ENCODE peak calls at places on chromosomes 2 and 18, in five cellular contexts. K is activated CD4-positive, alpha-beta T cell treated with anti-CD3 and anti-CD28 coated beads, Interleukin-2, amount 10 ng/mL, durations not matched to agents 24 days and 14 days; J is cardiac septum; Z is A172; T is stimulated activated CD4-positive, alpha-beta T cell treated with anti-CD3 and anti-CD28 coated beads, Interleukin-2, amount 100 ng/mL, for 48 hours. Q is an unnamed sample.

GRCh38 chr18:63131944-63132818 is 187.4 kb downstream of the BCL2 start:
- DNase-seq in K (no peak), J (no peak), Z (no peak), T (no peak), Q (no peak)

GRCh38 chr18:59996370-59996966 is 96.7 kb downstream of the PMAIP1 start:
- DNase-seq in K (peak), J (no peak), Z (peak), T (peak), Q (no peak)

GRCh38 chr18:67302043-67302442 is 214.5 kb downstream of the DSEL start:
- DNase-seq in K (no peak), J (no peak), Z (peak), T (no peak), Q (no peak)

GRCh38 chr2:67216881-67217280 is 180.3 kb upstream of the ETAA1 start:
- DNase-seq in K (no peak), J (no peak), Z (no peak), T (no peak), Q (no peak)

GRCh38 chr2:109403841-109404201 is 209.9 kb downstream of the SEPTIN10 start:
- DNase-seq in K (no peak), J (no peak), Z (no peak), T (no peak), Q (no peak)

GRCh38 chr2:206392118-206392517 is 51.2 kb upstream of the ADAM23 start:
- DNase-seq in K (peak), J (no peak), Z (peak), T (peak), Q (no peak)

GRCh38 chr2:172305066-172305465 is 122.3 kb upstream of the ITGA6 start:
- DNase-seq in K (no peak), J (no peak), Z (peak), T (no peak), Q (no peak)

GRCh38 chr2:72155737-72156136 is 8.1 kb upstream of the CYP26B1 start:
- DNase-seq in K (no peak), J (peak), Z (no peak), T (no peak), Q (no peak)

GRCh38 chr2:106065268-106065982 is 128.7 kb downstream of the UXS1 start:
- DNase-seq in K (no peak), J (no peak), Z (no peak), T (no peak), Q (no peak)

GRCh38 chr18:49016648-49017539 is 66.1 kb upstream of the SMAD7 start:
- DNase-seq in K (no peak), J (peak), Z (peak), T (no peak), Q (no peak)

GRCh38 chr2:40317756-40318155 is 134.1 kb downstream of the SLC8A1 start:
- DNase-seq in K (no peak), J (no peak), Z (no peak), T (no peak), Q (no peak)

GRCh38 chr2:227545990-227546389 is 52.7 kb upstream of the SCYGR2 start:
- DNase-seq in K (peak), J (no peak), Z (peak), T (no peak), Q (peak)

GRCh38 chr2:168730391-168730790 is 72.0 kb upstream of the NOSTRIN start:
- DNase-seq in K (no peak), J (no peak), Z (peak), T (no peak), Q (no peak)

GRCh38 chr2:205931388-205931787 is 154.6 kb downstream of the INO80D start:
- DNase-seq in K (no peak), J (no peak), Z (no peak), T (no peak), Q (no peak)

GRCh38 chr2:113124181-113124961 is 3.0 kb upstream of the IL1RN start:
- DNase-seq in K (no peak), J (no peak), Z (peak), T (no peak), Q (no peak)

GRCh38 chr2:138902239-138902871 is 122.2 kb upstream of the NXPH2 start:
- DNase-seq in K (peak), J (no peak), Z (no peak), T (no peak), Q (no peak)

GRCh38 chr2:235737840-235738239 is 244.0 kb downstream of the AGAP1 start:
- DNase-seq in K (no peak), J (no peak), Z (no peak), T (no peak), Q (no peak)

GRCh38 chr2:105111365-105112150 is 73.7 kb downstream of the MRPS9 start:
- DNase-seq in K (no peak), J (no peak), Z (no peak), T (no peak), Q (no peak)

GRCh38 chr2:191645807-191646611 is 31.9 kb upstream of the NABP1 start:
- DNase-seq in K (peak), J (no peak), Z (no peak), T (no peak), Q (no peak)

GRCh38 chr18:21458322-21458721 is 142.2 kb downstream of the ESCO1 start:
- DNase-seq in K (no peak), J (no peak), Z (no peak), T (no peak), Q (no peak)

Q was measured in stimulated activated effector memory CD8-positive, alpha-beta T cell treated with anti-CD3 and anti-CD28 coated beads, Interleukin-12 subunit alpha, Interleukin-12 subunit beta, amount 100 ng/mL, for 72 hours.